ENCODE peak calls at places on chromosomes 3 and 15, in nine cellular contexts. One of them, this sample, is unnamed. For H3K9me3, the result is how much of the 10 kb centered on the place peaks cover.

GRCh38 chr15:90860450-90860849 is 7.9 kb upstream of the FURIN start:
- DNase-seq in PC-9: peak
- DNase-seq in endodermal cell: no peak
- DNase-seq in right lobe of liver: no peak
- DNase-seq in HCT116: peak
- DNase-seq in uterus: no peak
- DNase-seq in pancreas: peak
- DNase-seq in CD8-positive, alpha-beta T cell: no peak
- DNase-seq in ascending aorta: no peak
- DNase-seq in this sample: no peak

GRCh38 chr3:46504780-46505179 is 7.0 kb downstream of the RTP3 start:
- DNase-seq in uterus: no peak
- DNase-seq in endodermal cell: no peak
- DNase-seq in HCT116: no peak
- DNase-seq in ascending aorta: no peak
- DNase-seq in right lobe of liver: no peak
- DNase-seq in pancreas: no peak
- DNase-seq in CD8-positive, alpha-beta T cell: no peak
- DNase-seq in PC-9: no peak
- DNase-seq in this sample: no peak

GRCh38 chr3:133674290-133674912 is 12.7 kb upstream of the TOPBP1 start:
- DNase-seq in HCT116: no peak
- DNase-seq in pancreas: no peak
- DNase-seq in ascending aorta: no peak
- DNase-seq in PC-9: no peak
- DNase-seq in endodermal cell: peak
- DNase-seq in right lobe of liver: no peak
- DNase-seq in uterus: no peak
- DNase-seq in CD8-positive, alpha-beta T cell: no peak
- DNase-seq in this sample: no peak

GRCh38 chr3:171044828-171045793 is 18.6 kb upstream of the SLC2A2 start:
- DNase-seq in right lobe of liver: no peak
- DNase-seq in CD8-positive, alpha-beta T cell: no peak
- DNase-seq in uterus: no peak
- DNase-seq in HCT116: no peak
- DNase-seq in pancreas: no peak
- DNase-seq in endodermal cell: no peak
- DNase-seq in ascending aorta: no peak
- DNase-seq in PC-9: peak
- DNase-seq in this sample: no peak

GRCh38 chr3:68957895-68958294 is 25.5 kb upstream of the TAFA4 start:
- DNase-seq in endodermal cell: no peak
- DNase-seq in CD8-positive, alpha-beta T cell: no peak
- DNase-seq in pancreas: no peak
- DNase-seq in HCT116: no peak
- DNase-seq in uterus: no peak
- DNase-seq in right lobe of liver: no peak
- DNase-seq in PC-9: no peak
- DNase-seq in ascending aorta: no peak
- DNase-seq in this sample: no peak

GRCh38 chr3:72310028-72310987 is 525.4 kb upstream of the PROK2 start:
- DNase-seq in ascending aorta: no peak
- DNase-seq in right lobe of liver: peak
- DNase-seq in pancreas: no peak
- DNase-seq in PC-9: no peak
- DNase-seq in endodermal cell: no peak
- DNase-seq in HCT116: no peak
- DNase-seq in CD8-positive, alpha-beta T cell: no peak
- DNase-seq in uterus: peak
- DNase-seq in this sample: no peak

GRCh38 chr3:71064288-71064975 is 519.1 kb downstream of the FOXP1 start:
- DNase-seq in HCT116: no peak
- DNase-seq in right lobe of liver: no peak
- DNase-seq in CD8-positive, alpha-beta T cell: peak
- DNase-seq in pancreas: peak
- DNase-seq in endodermal cell: peak
- DNase-seq in ascending aorta: no peak
- DNase-seq in uterus: peak
- DNase-seq in PC-9: no peak
- DNase-seq in this sample: no peak

GRCh38 chr15:64137226-64137833 is 14.2 kb upstream of the SNX22 start:
- DNase-seq in CD8-positive, alpha-beta T cell: no peak
- DNase-seq in endodermal cell: peak
- DNase-seq in uterus: no peak
- DNase-seq in pancreas: no peak
- DNase-seq in ascending aorta: no peak
- DNase-seq in PC-9: no peak
- DNase-seq in right lobe of liver: no peak
- DNase-seq in HCT116: no peak
- DNase-seq in this sample: no peak

GRCh38 chr3:139128803-139129202 is 84.1 kb upstream of the PRR23C start:
- DNase-seq in PC-9: no peak
- DNase-seq in uterus: no peak
- DNase-seq in CD8-positive, alpha-beta T cell: no peak
- DNase-seq in pancreas: no peak
- DNase-seq in HCT116: no peak
- DNase-seq in ascending aorta: no peak
- DNase-seq in endodermal cell: no peak
- DNase-seq in right lobe of liver: no peak
- DNase-seq in this sample: peak

GRCh38 chr3:42216820-42217416 is 49.1 kb downstream of the CCK start:
- DNase-seq in PC-9: no peak
- DNase-seq in ascending aorta: no peak
- DNase-seq in CD8-positive, alpha-beta T cell: no peak
- DNase-seq in right lobe of liver: no peak
- DNase-seq in HCT116: no peak
- DNase-seq in endodermal cell: no peak
- DNase-seq in uterus: no peak
- DNase-seq in pancreas: no peak
- DNase-seq in this sample: no peak

GRCh38 chr3:124374583-124374982 is 355.7 kb upstream of the UMPS start:
- DNase-seq in pancreas: no peak
- DNase-seq in endodermal cell: no peak
- DNase-seq in CD8-positive, alpha-beta T cell: no peak
- DNase-seq in ascending aorta: no peak
- DNase-seq in right lobe of liver: no peak
- DNase-seq in PC-9: no peak
- DNase-seq in HCT116: no peak
- DNase-seq in uterus: no peak
- DNase-seq in this sample: no peak

GRCh38 chr3:124372784-124373183 is 357.5 kb upstream of the UMPS start:
- DNase-seq in uterus: no peak
- DNase-seq in pancreas: no peak
- DNase-seq in endodermal cell: peak
- DNase-seq in ascending aorta: no peak
- DNase-seq in PC-9: no peak
- DNase-seq in HCT116: no peak
- DNase-seq in right lobe of liver: no peak
- DNase-seq in CD8-positive, alpha-beta T cell: no peak
- DNase-seq in this sample: no peak

DNA sequence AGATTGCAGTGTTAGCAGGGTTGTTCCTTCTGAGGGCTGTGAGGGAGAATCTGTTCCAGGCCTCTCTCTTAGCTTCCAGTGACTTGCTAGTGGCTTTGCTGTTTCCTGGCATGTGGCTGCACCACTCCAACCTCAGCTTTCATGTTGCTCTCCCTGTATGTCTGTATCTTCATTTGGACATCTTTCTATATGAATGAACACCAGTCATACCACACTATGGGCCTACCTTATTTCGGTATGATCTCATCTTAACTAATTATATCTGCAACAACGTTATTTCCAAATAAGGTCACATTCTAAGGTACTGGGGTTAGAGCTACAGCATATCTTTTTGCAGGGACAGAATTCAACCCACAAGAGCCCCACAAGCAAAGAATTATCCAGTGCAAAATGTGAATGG is 356.7 kb upstream of the UMPS start:
- DNase-seq in CD8-positive, alpha-beta T cell: no peak
- DNase-seq in pancreas: no peak
- DNase-seq in HCT116: no peak
- DNase-seq in right lobe of liver: no peak
- DNase-seq in endodermal cell: no peak
- DNase-seq in ascending aorta: no peak
- DNase-seq in PC-9: no peak
- DNase-seq in uterus: no peak
- DNase-seq in this sample: no peak
- TF ChIP-seq CTCF in CD8-positive, alpha-beta T cell: no peak
- TF ChIP-seq CTCF in pancreas: no peak
- TF ChIP-seq CTCF in HCT116: no peak
- TF ChIP-seq CTCF in right lobe of liver: no peak
- TF ChIP-seq CTCF in endodermal cell: no peak
- TF ChIP-seq CTCF in ascending aorta: no peak
- TF ChIP-seq CTCF in PC-9: no peak
- TF ChIP-seq CTCF in uterus: no peak
- TF ChIP-seq CTCF in this sample: no peak

DNA sequence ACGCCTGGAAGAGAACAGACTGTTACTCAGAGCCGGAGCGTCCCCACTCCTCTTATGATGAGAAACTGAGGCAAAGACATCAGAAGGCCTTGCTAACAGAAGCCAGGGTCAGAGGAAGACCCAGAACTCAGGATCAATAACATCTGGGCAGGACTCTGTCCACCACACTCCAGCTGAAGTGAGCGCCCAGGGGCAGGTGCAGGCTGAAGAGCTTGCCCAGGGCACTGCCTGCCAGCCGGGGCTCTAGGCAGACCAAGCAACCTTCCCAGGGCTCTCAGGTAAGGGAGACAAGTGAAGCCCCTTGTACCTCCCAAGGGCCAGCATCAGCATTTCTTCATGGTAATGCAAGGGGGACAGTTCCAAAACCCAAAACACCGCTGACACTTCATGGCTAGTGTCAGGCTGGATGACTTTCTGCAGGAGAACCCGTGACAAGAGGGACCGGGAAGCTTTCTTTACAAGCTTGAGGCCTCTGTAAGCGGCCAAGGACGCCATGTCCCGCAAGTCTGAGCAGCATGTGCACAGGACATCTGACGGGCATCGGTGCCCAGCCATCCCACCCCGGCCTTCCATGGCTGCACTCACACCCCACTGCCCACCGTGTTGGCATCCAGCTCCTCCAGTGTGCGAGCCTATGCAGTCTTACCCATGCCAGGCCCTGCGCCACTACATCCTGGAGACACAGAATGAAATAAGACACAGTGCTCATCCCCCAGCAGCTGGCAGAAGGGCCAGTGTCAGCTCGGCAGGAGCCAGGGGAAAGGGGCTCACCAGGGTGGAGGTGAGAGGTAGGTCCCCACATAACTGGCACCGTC is 14.1 kb downstream of the XXYLT1 start:
- DNase-seq in HCT116: no peak
- DNase-seq in ascending aorta: no peak
- DNase-seq in PC-9: no peak
- DNase-seq in uterus: no peak
- DNase-seq in right lobe of liver: no peak
- DNase-seq in endodermal cell: peak
- DNase-seq in CD8-positive, alpha-beta T cell: no peak
- DNase-seq in pancreas: no peak
- DNase-seq in this sample: peak
- H3K9me3 ChIP-seq in HCT116: under half
- H3K9me3 ChIP-seq in ascending aorta: under half
- H3K9me3 ChIP-seq in PC-9: under half
- H3K9me3 ChIP-seq in uterus: under half
- H3K9me3 ChIP-seq in right lobe of liver: under half
- H3K9me3 ChIP-seq in endodermal cell: under half
- H3K9me3 ChIP-seq in CD8-positive, alpha-beta T cell: under half
- H3K9me3 ChIP-seq in pancreas: under half
- H3K9me3 ChIP-seq in this sample: under half

GRCh38 chr3:31364711-31365110 is 168.0 kb upstream of the STT3B start:
- DNase-seq in HCT116: no peak
- DNase-seq in PC-9: no peak
- DNase-seq in uterus: no peak
- DNase-seq in right lobe of liver: no peak
- DNase-seq in endodermal cell: no peak
- DNase-seq in pancreas: no peak
- DNase-seq in CD8-positive, alpha-beta T cell: no peak
- DNase-seq in ascending aorta: no peak
- DNase-seq in this sample: no peak
- TF ChIP-seq CTCF in HCT116: no peak
- TF ChIP-seq CTCF in PC-9: no peak
- TF ChIP-seq CTCF in uterus: no peak
- TF ChIP-seq CTCF in right lobe of liver: no peak
- TF ChIP-seq CTCF in endodermal cell: peak
- TF ChIP-seq CTCF in pancreas: no peak
- TF ChIP-seq CTCF in CD8-positive, alpha-beta T cell: no peak
- TF ChIP-seq CTCF in ascending aorta: no peak
- TF ChIP-seq CTCF in this sample: no peak

DNA sequence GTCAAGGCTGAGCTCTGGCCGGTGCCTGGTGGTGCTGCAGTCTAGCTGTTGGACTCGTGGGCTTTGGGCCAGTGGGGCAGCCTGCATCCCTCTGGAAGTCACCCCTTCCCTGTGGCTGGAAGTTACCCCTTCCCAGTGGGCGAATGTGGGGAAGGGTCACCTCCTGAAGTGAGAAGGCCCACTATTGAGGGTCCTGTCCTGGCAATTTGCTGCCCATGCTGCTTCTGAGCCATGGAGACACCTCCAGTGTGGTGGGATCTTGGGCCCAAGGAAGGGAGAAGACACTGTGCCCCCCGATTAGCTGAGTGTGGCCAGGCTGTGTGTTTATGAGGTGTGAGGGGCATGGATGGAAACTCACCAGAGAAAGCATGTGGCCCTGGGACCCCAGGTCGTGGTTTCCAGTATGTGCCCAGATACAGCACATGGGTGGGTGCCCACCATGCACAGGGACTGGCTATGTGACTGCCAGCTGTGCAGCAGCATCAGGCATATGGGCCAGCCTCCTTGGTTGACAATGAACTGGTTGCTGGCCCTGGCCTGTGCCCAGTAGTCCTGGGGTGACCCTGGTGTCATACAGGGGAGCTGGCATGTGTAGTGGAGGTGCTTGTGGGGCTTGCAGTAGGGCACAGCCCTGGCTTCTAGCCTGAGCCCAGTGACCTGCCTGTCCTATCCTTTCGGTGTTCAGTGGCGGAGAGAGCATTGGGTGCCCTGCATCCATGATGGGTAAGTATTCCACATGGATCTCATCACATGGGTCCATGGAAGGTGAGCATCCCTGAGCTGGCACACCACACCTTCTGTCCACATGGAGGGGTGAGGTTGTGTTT is 221.2 kb downstream of the SNRPN start:
- DNase-seq in right lobe of liver: peak
- DNase-seq in CD8-positive, alpha-beta T cell: no peak
- DNase-seq in PC-9: no peak
- DNase-seq in ascending aorta: peak
- DNase-seq in endodermal cell: peak
- DNase-seq in HCT116: no peak
- DNase-seq in pancreas: peak
- DNase-seq in uterus: peak
- DNase-seq in this sample: no peak
- H3K9me3 ChIP-seq in right lobe of liver: under half
- H3K9me3 ChIP-seq in CD8-positive, alpha-beta T cell: under half
- H3K9me3 ChIP-seq in PC-9: under half
- H3K9me3 ChIP-seq in ascending aorta: under half
- H3K9me3 ChIP-seq in endodermal cell: under half
- H3K9me3 ChIP-seq in HCT116: under half
- H3K9me3 ChIP-seq in pancreas: under half
- H3K9me3 ChIP-seq in uterus: under half
- H3K9me3 ChIP-seq in this sample: under half

GRCh38 chr15:44195151-44195740 is at the start of gene FRMD5:
- DNase-seq in PC-9: peak
- DNase-seq in ascending aorta: peak
- DNase-seq in right lobe of liver: peak
- DNase-seq in uterus: peak
- DNase-seq in endodermal cell: peak
- DNase-seq in pancreas: peak
- DNase-seq in HCT116: peak
- DNase-seq in CD8-positive, alpha-beta T cell: peak
- DNase-seq in this sample: no peak
- TF ChIP-seq CTCF in PC-9: peak
- TF ChIP-seq CTCF in ascending aorta: peak
- TF ChIP-seq CTCF in right lobe of liver: no peak
- TF ChIP-seq CTCF in uterus: peak
- TF ChIP-seq CTCF in endodermal cell: peak
- TF ChIP-seq CTCF in pancreas: no peak
- TF ChIP-seq CTCF in HCT116: peak
- TF ChIP-seq CTCF in CD8-positive, alpha-beta T cell: no peak
- TF ChIP-seq CTCF in this sample: peak

This sample was measured in esophagus muscularis mucosa.